ENCODE peak calls at places on chromosome 19, in seven cellular contexts. One of them, this sample, is unnamed.

GRCh38 chr19:17751103-17751911 is at the start of gene FCHO1:
- DNase-seq in K562: peak; percentile 84
- DNase-seq in SK-N-SH: no peak
- DNase-seq in HepG2: peak; percentile 45
- DNase-seq in H1: no peak
- DNase-seq in GM12878: peak; percentile 87
- DNase-seq in HCT116: no peak
- DNase-seq in this sample: no peak

GRCh38 chr19:10191347-10191746 is 3.4 kb downstream of the DNMT1 start:
- DNase-seq in K562: no peak
- DNase-seq in SK-N-SH: no peak
- DNase-seq in HepG2: peak; percentile 91
- DNase-seq in H1: no peak
- DNase-seq in GM12878: no peak
- DNase-seq in HCT116: no peak
- DNase-seq in this sample: no peak

GRCh38 chr19:55479045-55479444 is 2.6 kb downstream of the ZNF628 start:
- DNase-seq in K562: no peak
- DNase-seq in SK-N-SH: no peak
- DNase-seq in HepG2: no peak
- DNase-seq in H1: no peak
- DNase-seq in GM12878: no peak
- DNase-seq in HCT116: no peak
- DNase-seq in this sample: no peak

GRCh38 chr19:15550847-15551182 is 42.5 kb downstream of the CYP4F22 start:
- DNase-seq in K562: no peak
- DNase-seq in SK-N-SH: no peak
- DNase-seq in HepG2: peak; percentile 16
- DNase-seq in H1: no peak
- DNase-seq in GM12878: no peak
- DNase-seq in HCT116: no peak
- DNase-seq in this sample: no peak

GRCh38 chr19:9913237-9914000 is 22.9 kb downstream of the OLFM2 start:
- DNase-seq in K562: peak; percentile 46
- DNase-seq in SK-N-SH: peak; percentile 90
- DNase-seq in HepG2: no peak
- DNase-seq in H1: peak; percentile 66
- DNase-seq in GM12878: no peak
- DNase-seq in HCT116: no peak
- DNase-seq in this sample: no peak

GRCh38 chr19:19428746-19429145 is 23.3 kb downstream of the GATAD2A start:
- DNase-seq in K562: no peak
- DNase-seq in SK-N-SH: no peak
- DNase-seq in HepG2: no peak
- DNase-seq in H1: no peak
- DNase-seq in GM12878: no peak
- DNase-seq in HCT116: no peak
- DNase-seq in this sample: no peak

GRCh38 chr19:40216013-40216776 is 2.0 kb downstream of the TTC9B start:
- DNase-seq in K562: no peak
- DNase-seq in SK-N-SH: no peak
- DNase-seq in HepG2: no peak
- DNase-seq in H1: no peak
- DNase-seq in GM12878: no peak
- DNase-seq in HCT116: no peak
- DNase-seq in this sample: no peak

GRCh38 chr19:7216373-7216902 is 77.8 kb downstream of the INSR start:
- DNase-seq in K562: no peak
- DNase-seq in SK-N-SH: no peak
- DNase-seq in HepG2: no peak
- DNase-seq in H1: no peak
- DNase-seq in GM12878: no peak
- DNase-seq in HCT116: no peak
- DNase-seq in this sample: no peak

GRCh38 chr19:6761053-6761676 is 6.1 kb downstream of the SH2D3A start:
- DNase-seq in K562: peak; percentile 86
- DNase-seq in SK-N-SH: peak; percentile 77
- DNase-seq in HepG2: peak; percentile 28
- DNase-seq in H1: no peak
- DNase-seq in GM12878: no peak
- DNase-seq in HCT116: no peak
- DNase-seq in this sample: no peak

GRCh38 chr19:32519023-32519422 is 62.0 kb upstream of the PDCD5 start:
- DNase-seq in K562: no peak
- DNase-seq in SK-N-SH: no peak
- DNase-seq in HepG2: no peak
- DNase-seq in H1: no peak
- DNase-seq in GM12878: no peak
- DNase-seq in HCT116: no peak
- DNase-seq in this sample: no peak

DNA sequence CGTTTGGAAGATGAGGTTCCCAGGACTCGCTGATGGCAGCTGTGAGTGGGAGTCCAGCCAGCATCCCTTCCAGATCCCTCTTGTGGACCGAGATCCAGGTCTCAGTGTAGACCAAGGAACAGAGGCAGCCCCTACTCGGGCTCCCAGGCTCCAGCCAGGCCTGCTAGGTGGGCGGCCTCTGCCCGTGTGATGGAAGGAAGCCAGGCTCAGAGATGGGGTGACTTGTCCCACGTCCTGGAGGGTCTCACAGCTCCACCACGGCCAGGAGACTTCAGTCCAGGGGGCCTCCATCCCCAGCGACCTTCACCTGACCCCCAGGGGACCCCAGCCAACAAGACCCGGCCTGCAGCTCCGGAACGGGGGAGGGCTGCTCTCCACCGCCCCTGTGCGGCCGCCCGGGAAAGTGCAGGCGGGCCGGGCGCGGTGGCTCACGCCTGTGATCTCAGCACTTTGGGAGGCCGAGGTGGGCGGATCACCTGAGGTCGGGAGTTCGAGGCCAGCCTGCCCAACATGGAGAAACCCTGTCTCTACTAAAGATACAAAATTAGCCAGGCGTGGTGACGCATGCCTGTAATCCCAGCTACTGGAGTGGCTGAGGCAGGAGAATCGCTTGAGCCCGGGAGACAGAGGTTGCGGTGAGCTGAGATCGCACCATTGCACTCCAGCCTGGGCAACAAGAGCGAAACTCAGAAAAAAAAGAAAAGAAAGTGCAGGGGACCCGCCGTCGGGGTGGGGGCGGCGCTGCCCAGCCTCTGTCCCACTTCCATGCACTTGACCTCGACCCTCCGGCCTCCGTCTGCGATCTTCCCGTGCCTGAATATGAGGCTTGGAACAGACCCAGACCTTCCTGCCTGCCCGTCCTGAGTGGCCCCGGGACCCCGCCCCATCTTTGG is 600 bp upstream of the MADCAM1 start:
- DNase-seq in K562: peak; percentile 66
- DNase-seq in SK-N-SH: peak; percentile 84
- DNase-seq in HepG2: no peak
- DNase-seq in H1: peak; percentile 98
- DNase-seq in GM12878: no peak
- DNase-seq in HCT116: no peak
- DNase-seq in this sample: no peak
- TF ChIP-seq SIN3A in K562: no peak
- TF ChIP-seq SIN3A in SK-N-SH: no peak
- TF ChIP-seq SIN3A in HepG2: no peak
- TF ChIP-seq SIN3A in H1: no peak
- TF ChIP-seq SIN3A in GM12878: no peak
- TF ChIP-seq SIN3A in HCT116: no peak
- TF ChIP-seq SIN3A in this sample: no peak

GRCh38 chr19:22502766-22503165 is 80.6 kb upstream of the ZNF98 start:
- DNase-seq in K562: no peak
- DNase-seq in SK-N-SH: no peak
- DNase-seq in HepG2: no peak
- DNase-seq in H1: no peak
- DNase-seq in GM12878: no peak
- DNase-seq in HCT116: no peak
- DNase-seq in this sample: no peak
- H3K9me3 ChIP-seq in K562: no peaks in the 10 kb centered on the region
- H3K9me3 ChIP-seq in SK-N-SH: no peaks in the 10 kb centered on the region
- H3K9me3 ChIP-seq in HepG2: peaks cover 86% of the 10 kb centered on the region
- H3K9me3 ChIP-seq in H1: peaks cover 94% of the 10 kb centered on the region
- H3K9me3 ChIP-seq in GM12878: peaks cover 2% of the 10 kb centered on the region
- H3K9me3 ChIP-seq in HCT116: peaks cover 20% of the 10 kb centered on the region
- H3K9me3 ChIP-seq in this sample: no peaks in the 10 kb centered on the region

DNA sequence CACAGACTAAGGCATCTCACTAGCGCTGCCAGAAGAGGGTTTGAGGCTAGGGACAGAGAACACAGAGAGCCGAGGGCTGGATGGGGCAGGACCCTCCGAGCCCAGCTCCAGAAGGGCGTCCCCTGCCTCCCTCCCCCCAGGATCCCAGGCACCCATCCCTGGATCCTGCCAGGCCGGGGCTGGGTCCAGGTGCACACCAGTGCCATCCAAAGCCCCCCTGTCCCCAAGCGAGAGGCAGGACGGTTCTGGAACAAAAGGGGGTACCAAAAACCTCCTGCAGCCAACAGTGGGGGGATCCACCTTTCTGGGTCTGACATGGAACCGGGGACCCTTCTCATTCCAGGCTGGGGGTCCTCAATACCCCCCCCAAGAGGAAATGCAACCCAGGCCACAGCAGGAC is 4.4 kb upstream of the REXO1 start:
- DNase-seq in K562: no peak
- DNase-seq in SK-N-SH: no peak
- DNase-seq in HepG2: no peak
- DNase-seq in H1: no peak
- DNase-seq in GM12878: no peak
- DNase-seq in HCT116: no peak
- DNase-seq in this sample: no peak
- TF ChIP-seq CTCF in K562: no peak
- TF ChIP-seq CTCF in SK-N-SH: no peak
- TF ChIP-seq CTCF in HepG2: no peak
- TF ChIP-seq CTCF in H1: no peak
- TF ChIP-seq CTCF in GM12878: no peak
- TF ChIP-seq CTCF in HCT116: no peak
- TF ChIP-seq CTCF in this sample: no peak

DNA sequence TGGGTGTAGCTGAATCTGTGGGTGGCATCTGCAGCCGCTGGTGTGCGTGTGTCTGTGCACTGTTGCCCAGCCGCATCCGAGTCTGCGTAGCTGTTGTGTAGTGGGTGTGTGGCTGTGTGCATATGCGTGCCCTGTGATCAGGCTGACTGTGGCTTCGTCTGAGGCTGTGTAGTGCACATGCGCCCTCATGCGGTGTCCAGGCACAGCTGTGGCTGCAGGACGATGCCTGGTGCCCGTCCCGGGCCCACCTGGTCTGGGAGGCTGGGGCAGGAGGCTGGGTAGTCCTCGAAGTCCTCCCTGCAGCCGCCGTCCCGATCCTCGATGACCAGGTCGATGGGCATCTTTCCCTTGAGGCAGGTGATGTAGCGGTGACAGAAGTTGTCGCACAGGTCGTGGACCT is 4.9 kb downstream of the MEIS3 start:
- DNase-seq in K562: peak; percentile 55
- DNase-seq in SK-N-SH: peak; percentile 43
- DNase-seq in HepG2: peak; percentile 57
- DNase-seq in H1: peak; percentile 70
- DNase-seq in GM12878: no peak
- DNase-seq in HCT116: no peak
- DNase-seq in this sample: no peak
- TF ChIP-seq SIN3A in K562: no peak
- TF ChIP-seq SIN3A in SK-N-SH: no peak
- TF ChIP-seq SIN3A in HepG2: no peak
- TF ChIP-seq SIN3A in H1: no peak
- TF ChIP-seq SIN3A in GM12878: no peak
- TF ChIP-seq SIN3A in HCT116: no peak
- TF ChIP-seq SIN3A in this sample: no peak

GRCh38 chr19:8835446-8835845 is 3.3 kb downstream of the MBD3L1 start:
- DNase-seq in K562: no peak
- DNase-seq in SK-N-SH: no peak
- DNase-seq in HepG2: no peak
- DNase-seq in H1: no peak
- DNase-seq in GM12878: no peak
- DNase-seq in HCT116: no peak
- DNase-seq in this sample: no peak
- H3K9me3 ChIP-seq in K562: no peaks in the 10 kb centered on the region
- H3K9me3 ChIP-seq in SK-N-SH: no peaks in the 10 kb centered on the region
- H3K9me3 ChIP-seq in HepG2: peaks cover 24% of the 10 kb centered on the region
- H3K9me3 ChIP-seq in H1: peaks cover 28% of the 10 kb centered on the region
- H3K9me3 ChIP-seq in GM12878: no peaks in the 10 kb centered on the region
- H3K9me3 ChIP-seq in HCT116: no peaks in the 10 kb centered on the region
- H3K9me3 ChIP-seq in this sample: no peaks in the 10 kb centered on the region

GRCh38 chr19:51096473-51097165 is 11.6 kb downstream of the CTU1 start:
- DNase-seq in K562: no peak
- DNase-seq in SK-N-SH: no peak
- DNase-seq in HepG2: no peak
- DNase-seq in H1: no peak
- DNase-seq in GM12878: no peak
- DNase-seq in HCT116: peak; percentile 21
- DNase-seq in this sample: no peak
- TF ChIP-seq CTCF in K562: peak; percentile 37
- TF ChIP-seq CTCF in SK-N-SH: peak; percentile 31
- TF ChIP-seq CTCF in HepG2: no peak
- TF ChIP-seq CTCF in H1: peak; percentile 56
- TF ChIP-seq CTCF in GM12878: peak; percentile 21
- TF ChIP-seq CTCF in HCT116: peak; percentile 61
- TF ChIP-seq CTCF in this sample: peak; percentile 6

GRCh38 chr19:46975011-46975917 is 44.4 kb upstream of the NPAS1 start:
- DNase-seq in K562: no peak
- DNase-seq in SK-N-SH: no peak
- DNase-seq in HepG2: no peak
- DNase-seq in H1: no peak
- DNase-seq in GM12878: no peak
- DNase-seq in HCT116: no peak
- DNase-seq in this sample: no peak

GRCh38 chr19:46977548-46977947 is 42.1 kb upstream of the NPAS1 start:
- DNase-seq in K562: no peak
- DNase-seq in SK-N-SH: peak; percentile 64
- DNase-seq in HepG2: no peak
- DNase-seq in H1: no peak
- DNase-seq in GM12878: no peak
- DNase-seq in HCT116: no peak
- DNase-seq in this sample: no peak

GRCh38 chr19:46978470-46978869 is 41.2 kb upstream of the NPAS1 start:
- DNase-seq in K562: no peak
- DNase-seq in SK-N-SH: no peak
- DNase-seq in HepG2: no peak
- DNase-seq in H1: no peak
- DNase-seq in GM12878: no peak
- DNase-seq in HCT116: no peak
- DNase-seq in this sample: no peak

GRCh38 chr19:46975918-46976782 is 43.5 kb upstream of the NPAS1 start:
- DNase-seq in K562: no peak
- DNase-seq in SK-N-SH: peak; percentile 69
- DNase-seq in HepG2: peak; percentile 70
- DNase-seq in H1: peak; percentile 62
- DNase-seq in GM12878: no peak
- DNase-seq in HCT116: peak; percentile 3
- DNase-seq in this sample: no peak

DNA sequence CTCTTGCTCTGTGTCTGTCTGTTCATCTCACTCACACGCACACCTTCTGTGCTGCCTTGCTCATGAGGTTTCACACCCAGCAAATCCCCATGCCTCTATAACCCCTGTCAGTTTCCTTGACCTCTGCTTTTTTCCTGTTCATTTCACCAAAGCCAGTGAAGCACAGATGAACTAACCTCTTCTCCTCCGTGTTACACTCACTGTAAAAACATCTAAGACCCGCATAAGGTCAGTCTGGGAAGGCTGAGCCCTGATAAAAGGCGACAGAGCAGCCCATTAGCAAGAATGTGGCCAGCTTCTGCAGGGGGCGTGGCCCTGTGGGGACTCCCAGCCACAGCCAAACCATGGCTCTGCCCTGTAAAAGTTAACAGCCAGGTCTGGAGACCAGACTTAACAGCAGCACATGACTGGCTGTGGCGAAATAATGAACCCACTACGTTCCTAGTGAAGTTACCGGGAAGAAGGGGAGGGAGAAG is 42.8 kb upstream of the NPAS1 start:
- DNase-seq in K562: peak; percentile 74
- DNase-seq in SK-N-SH: peak; percentile 57
- DNase-seq in HepG2: no peak
- DNase-seq in H1: no peak
- DNase-seq in GM12878: no peak
- DNase-seq in HCT116: no peak
- DNase-seq in this sample: no peak
- TF ChIP-seq SIN3A in K562: no peak
- TF ChIP-seq SIN3A in SK-N-SH: no peak
- TF ChIP-seq SIN3A in HepG2: no peak
- TF ChIP-seq SIN3A in H1: no peak
- TF ChIP-seq SIN3A in GM12878: no peak
- TF ChIP-seq SIN3A in HCT116: no peak
- TF ChIP-seq SIN3A in this sample: no peak